ENCODE peak calls at places on chromosome 11, in six cellular contexts. V, R, T, J, X and W are unnamed samples.

GRCh38 chr11:128467610-128468041 is 119.7 kb downstream of the ETS1 start:
- DNase-seq in V (no peak), R (no peak), T (peak; percentile 64), J (no peak), X (no peak), W (no peak)

GRCh38 chr11:85961930-85962363 is 106.8 kb downstream of the CCDC83 start:
- DNase-seq in V (no peak), R (no peak), T (no peak), J (no peak), X (no peak), W (no peak)

GRCh38 chr11:29937526-29937925 is 79.3 kb downstream of the KCNA4 start:
- DNase-seq in V (no peak), R (no peak), T (no peak), J (no peak), X (no peak), W (no peak)

GRCh38 chr11:48020092-48020755 is 39.9 kb downstream of the PTPRJ start:
- DNase-seq in V (no peak), R (peak; percentile 64), T (no peak), J (no peak), X (no peak), W (no peak)

GRCh38 chr11:72584293-72584921 is 89.8 kb downstream of the PDE2A start:
- DNase-seq in V (peak; percentile 69), R (peak; percentile 80), T (peak; percentile 67), J (peak; percentile 83), X (no peak), W (no peak)

GRCh38 chr11:35031869-35032268 is 107.1 kb upstream of the CD44 start:
- DNase-seq in V (no peak), R (no peak), T (no peak), J (no peak), X (no peak), W (no peak)

GRCh38 chr11:33160147-33160546 is 1.1 kb downstream of the CSTF3 start:
- DNase-seq in V (no peak), R (no peak), T (no peak), J (no peak), X (no peak), W (no peak)

GRCh38 chr11:95793111-95793510 is 2.8 kb downstream of the CEP57 start:
- DNase-seq in V (no peak), R (no peak), T (no peak), J (no peak), X (no peak), W (no peak)

GRCh38 chr11:120273432-120273831 is 33.5 kb downstream of the POU2F3 start:
- DNase-seq in V (no peak), R (no peak), T (no peak), J (no peak), X (no peak), W (no peak)

GRCh38 chr11:3202759-3203158 is 15.9 kb downstream of the MRGPRG start:
- DNase-seq in V (no peak), R (no peak), T (no peak), J (no peak), X (no peak), W (no peak)

GRCh38 chr11:120610101-120610500 is 98.6 kb downstream of the GRIK4 start:
- DNase-seq in V (no peak), R (no peak), T (no peak), J (no peak), X (no peak), W (no peak)

GRCh38 chr11:29879560-29879959 is 137.3 kb downstream of the KCNA4 start:
- DNase-seq in V (no peak), R (no peak), T (peak; percentile 29), J (no peak), X (no peak), W (no peak)

GRCh38 chr11:19906126-19906525 is 193.5 kb downstream of the NAV2 start:
- DNase-seq in V (no peak), R (no peak), T (no peak), J (no peak), X (no peak), W (no peak)

GRCh38 chr11:129605815-129606214 is 209.8 kb upstream of the TMEM45B start:
- DNase-seq in V (no peak), R (no peak), T (no peak), J (no peak), X (no peak), W (no peak)

GRCh38 chr11:22633354-22633902 is 7.8 kb upstream of the FANCF start:
- DNase-seq in V (no peak), R (no peak), T (no peak), J (no peak), X (no peak), W (no peak)

GRCh38 chr11:32374261-32374711 is 61.1 kb downstream of the WT1 start:
- DNase-seq in V (peak; percentile 87), R (no peak), T (no peak), J (peak; percentile 89), X (no peak), W (no peak)

GRCh38 chr11:18750944-18751343 is 25.0 kb upstream of the IGSF22 start:
- DNase-seq in V (no peak), R (no peak), T (no peak), J (no peak), X (no peak), W (no peak)

GRCh38 chr11:81658722-81659121 is 1074.9 kb downstream of the FAM181B start:
- DNase-seq in V (no peak), R (peak; percentile 56), T (no peak), J (no peak), X (no peak), W (no peak)

GRCh38 chr11:34940026-34940677 is 23.7 kb downstream of the PDHX start:
- DNase-seq in V (no peak), R (no peak), T (no peak), J (no peak), X (no peak), W (no peak)

GRCh38 chr11:33753304-33753703 is 17.1 kb upstream of the CD59 start:
- DNase-seq in V (no peak), R (no peak), T (peak; percentile 53), J (no peak), X (no peak), W (no peak)

GRCh38 chr11:10758959-10759358 is 7.9 kb downstream of the CTR9 start:
- DNase-seq in V (no peak), R (no peak), T (no peak), J (no peak), X (no peak), W (no peak)

GRCh38 chr11:111777094-111778046 is 11.2 kb upstream of the PPP2R1B start:
- DNase-seq in V (peak; percentile 30), R (no peak), T (no peak), J (no peak), X (no peak), W (no peak)

GRCh38 chr11:35077709-35078695 is 61.0 kb upstream of the CD44 start:
- DNase-seq in V (no peak), R (no peak), T (no peak), J (no peak), X (no peak), W (no peak)

GRCh38 chr11:2818503-2818902 is 67.1 kb downstream of the CDKN1C start:
- DNase-seq in V (no peak), R (no peak), T (no peak), J (no peak), X (no peak), W (no peak)

GRCh38 chr11:62666259-62666926 is 1.3 kb downstream of the CSKMT start:
- DNase-seq in V (no peak), R (no peak), T (no peak), J (no peak), X (no peak), W (no peak)
- TF ChIP-seq POLR2A in V (no peak), R (no peak), T (no peak), J (peak; percentile 81), X (no peak), W (no peak)

DNA sequence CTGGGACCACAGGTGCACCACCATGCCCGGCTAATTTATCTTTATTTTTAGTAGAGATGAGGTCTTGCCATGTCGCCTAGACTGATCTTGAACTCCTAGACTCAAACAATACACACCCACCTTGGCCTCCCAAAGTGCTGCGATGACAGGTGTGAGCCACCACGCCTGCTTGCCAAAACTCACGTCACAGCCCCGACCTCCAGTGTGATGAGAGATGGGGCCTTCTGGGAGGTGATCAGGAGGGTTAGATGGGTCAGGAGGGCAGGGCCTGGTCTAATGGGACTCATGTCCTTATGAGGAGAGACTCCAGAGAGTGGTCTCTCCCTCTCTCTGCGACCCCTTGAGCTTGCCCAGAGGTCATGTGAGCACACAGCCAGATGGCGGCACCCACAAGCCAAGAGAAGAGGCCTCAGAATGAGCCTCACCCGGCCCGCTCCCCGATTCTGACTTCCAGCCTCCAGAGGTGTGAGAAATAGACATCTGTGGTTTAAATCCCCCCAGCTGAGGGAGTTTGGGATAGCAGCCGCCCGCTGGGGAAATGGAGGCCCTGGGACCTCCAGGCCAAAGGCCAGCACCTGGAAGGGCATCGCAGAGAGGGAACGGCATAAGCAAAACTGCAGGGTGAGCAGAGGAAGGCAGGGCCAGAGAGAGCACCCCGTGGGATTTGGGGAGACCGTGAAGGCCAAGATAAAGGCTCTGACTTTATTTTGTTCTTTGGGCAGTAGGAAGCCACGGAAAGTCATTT is 24.1 kb upstream of the GAL start:
- DNase-seq in V (no peak), R (peak; percentile 14), T (no peak), J (no peak), X (no peak), W (no peak)
- H3K4me1 ChIP-seq in V (peaks cover 11% of the 10 kb centered on the region), R (peaks cover 4% of the 10 kb centered on the region), T (no peaks in the 10 kb centered on the region), J (no peaks in the 10 kb centered on the region), X (no peaks in the 10 kb centered on the region), W (peaks cover 13% of the 10 kb centered on the region)

GRCh38 chr11:236774-237767 is at the start of gene PSMD13:
- DNase-seq in V (peak; percentile 89), R (peak; percentile 89), T (peak; percentile 90), J (peak; percentile 87), X (peak; percentile 34), W (no peak)
- TF ChIP-seq POLR2A in V (no peak), R (peak; percentile 75), T (peak; percentile 45), J (peak; percentile 18), X (peak; percentile 63), W (no peak)

DNA sequence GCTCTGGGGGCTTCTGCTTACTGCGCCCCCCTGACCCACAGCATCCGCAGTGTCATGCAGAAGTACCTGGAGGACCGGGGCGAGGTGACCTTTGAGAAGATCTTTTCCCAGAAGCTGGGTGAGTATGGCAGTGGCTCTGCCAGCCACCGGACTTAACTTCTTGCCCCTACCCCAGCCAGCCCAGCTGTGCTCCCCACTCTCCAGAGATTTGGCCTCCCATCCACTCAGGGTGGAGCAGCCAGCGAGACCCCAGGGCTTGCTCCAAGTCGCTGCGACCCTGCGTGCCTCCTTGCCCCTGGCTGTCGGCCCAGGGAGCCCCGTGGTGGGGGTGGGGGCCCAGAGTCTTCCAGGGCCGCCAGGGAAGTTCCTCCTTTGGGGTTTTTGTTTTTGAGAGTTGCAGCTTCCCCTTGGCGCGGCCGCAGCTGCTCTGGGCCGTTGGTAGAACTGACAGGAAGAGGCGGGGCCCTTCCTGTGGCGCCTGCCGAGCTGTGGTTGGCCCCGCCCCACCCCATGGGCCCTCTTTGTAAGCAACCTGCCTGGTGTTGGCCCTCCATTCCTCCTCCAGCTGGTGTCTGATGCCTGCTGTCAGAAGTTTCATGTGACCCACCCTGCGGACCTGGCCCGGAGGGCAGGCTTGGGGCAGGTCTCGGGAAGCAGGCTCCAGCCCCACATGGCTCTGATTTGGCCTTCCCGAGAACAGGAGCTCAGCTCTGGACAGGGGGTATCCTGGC is 11.1 kb downstream of the GRK2 start:
- DNase-seq in V (peak; percentile 85), R (peak; percentile 98), T (peak; percentile 93), J (peak; percentile 82), X (peak; percentile 85), W (no peak)
- H3K4me1 ChIP-seq in V (peaks cover 59% of the 10 kb centered on the region), R (peaks cover 70% of the 10 kb centered on the region), T (peaks cover 28% of the 10 kb centered on the region), J (peaks cover 24% of the 10 kb centered on the region), X (peaks cover 71% of the 10 kb centered on the region), W (peaks cover 76% of the 10 kb centered on the region)

GRCh38 chr11:61890536-61891330 is 612 bp downstream of the FADS3 start:
- DNase-seq in V (peak; percentile 40), R (peak; percentile 69), T (peak; percentile 89), J (peak; percentile 77), X (no peak), W (no peak)
- TF ChIP-seq POLR2A in V (no peak), R (no peak), T (no peak), J (no peak), X (no peak), W (no peak)